ENCODE peak calls at places on chromosome 1, in ten cellular contexts. L is uterus, R is IMR-90, E is AG04449, O is fibroblast of mammary gland, B is Peyer's patch, D is cardiac muscle cell, I is coronary artery, S is body of pancreas, V is GM23338. H is an unnamed sample.

GRCh38 chr1:194723067-194723466 is 1536.7 kb upstream of the B3GALT2 start:
- DNase-seq in L (no peak), R (peak), E (no peak), O (no peak), B (no peak), D (no peak), I (no peak), S (no peak), V (no peak), H (no peak)

GRCh38 chr1:242477944-242478343 is 46.6 kb downstream of the PLD5 start:
- DNase-seq in L (no peak), R (no peak), E (no peak), O (no peak), B (no peak), D (peak), I (no peak), S (no peak), V (no peak), H (no peak)

GRCh38 chr1:175839678-175840669 is 96.6 kb upstream of the TNR start:
- DNase-seq in L (no peak), R (no peak), E (no peak), O (no peak), B (no peak), D (no peak), I (no peak), S (no peak), V (no peak), H (no peak)

GRCh38 chr1:245448858-245449534 is 294.2 kb downstream of the KIF26B start:
- DNase-seq in L (no peak), R (peak), E (no peak), O (peak), B (no peak), D (no peak), I (no peak), S (no peak), V (no peak), H (no peak)

GRCh38 chr1:43530483-43531452 is at the start of gene PTPRF:
- DNase-seq in L (peak), R (peak), E (no peak), O (peak), B (no peak), D (peak), I (no peak), S (peak), V (peak), H (no peak)

GRCh38 chr1:114015075-114015474 is 35.8 kb downstream of the OLFML3 start:
- DNase-seq in L (no peak), R (no peak), E (no peak), O (peak), B (no peak), D (no peak), I (no peak), S (no peak), V (no peak), H (no peak)

GRCh38 chr1:162300057-162300917 is 76.4 kb downstream of the SPATA46 start:
- DNase-seq in L (no peak), R (no peak), E (no peak), O (no peak), B (no peak), D (no peak), I (no peak), S (no peak), V (peak), H (no peak)

GRCh38 chr1:150213170-150214098 is 22.5 kb downstream of the ANP32E start:
- DNase-seq in L (peak), R (peak), E (no peak), O (peak), B (peak), D (peak), I (peak), S (peak), V (peak), H (peak)

GRCh38 chr1:195745170-195746009 is 862.9 kb downstream of the KCNT2 start:
- DNase-seq in L (no peak), R (peak), E (no peak), O (no peak), B (no peak), D (no peak), I (no peak), S (no peak), V (no peak), H (no peak)

GRCh38 chr1:210800301-210800700 is 333.6 kb downstream of the KCNH1 start:
- DNase-seq in L (no peak), R (no peak), E (no peak), O (no peak), B (no peak), D (no peak), I (no peak), S (no peak), V (no peak), H (no peak)

GRCh38 chr1:2802421-2802961 is 998 bp upstream of the TTC34 start:
- DNase-seq in L (no peak), R (no peak), E (no peak), O (no peak), B (no peak), D (no peak), I (no peak), S (no peak), V (no peak), H (no peak)

GRCh38 chr1:230423936-230424335 is 2.2 kb downstream of the PGBD5 start:
- DNase-seq in L (no peak), R (no peak), E (no peak), O (no peak), B (no peak), D (no peak), I (no peak), S (no peak), V (no peak), H (no peak)

GRCh38 chr1:109850827-109851226 is 59.8 kb upstream of the CSF1 start:
- DNase-seq in L (no peak), R (peak), E (no peak), O (peak), B (no peak), D (no peak), I (no peak), S (no peak), V (no peak), H (no peak)

GRCh38 chr1:240619901-240620621 is 8.1 kb upstream of the GREM2 start:
- DNase-seq in L (no peak), R (no peak), E (no peak), O (no peak), B (no peak), D (no peak), I (no peak), S (no peak), V (no peak), H (no peak)

DNA sequence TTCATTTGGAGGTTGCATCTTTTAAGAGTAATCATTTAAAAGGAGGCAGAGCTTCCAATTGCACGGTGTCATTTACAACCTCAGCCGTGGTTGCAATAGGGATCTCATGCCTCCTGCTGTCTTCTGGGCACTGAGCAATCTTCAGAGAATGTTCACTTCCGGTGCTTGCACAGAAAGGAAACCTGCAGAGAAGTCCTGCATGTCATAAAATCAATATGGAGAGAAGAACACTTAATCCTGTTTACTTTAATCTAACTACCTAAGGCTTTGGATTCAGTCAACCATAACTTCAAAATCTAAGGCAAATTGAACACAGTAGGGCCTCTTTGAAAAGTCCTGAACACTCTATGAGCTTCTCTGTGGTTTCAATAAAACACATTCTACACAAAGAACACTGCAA is 11.3 kb upstream of the MAP10 start:
- DNase-seq in L (no peak), R (peak), E (peak), O (peak), B (no peak), D (no peak), I (no peak), S (peak), V (no peak), H (no peak)
- TF ChIP-seq CTCF in L (no peak), R (peak), E (peak), O (peak), B (peak), D (no peak), I (no peak), S (peak), V (peak), H (no peak)

GRCh38 chr1:55172272-55172671 is 42.9 kb downstream of the USP24 start:
- DNase-seq in L (no peak), R (no peak), E (no peak), O (no peak), B (no peak), D (peak), I (no peak), S (no peak), V (peak), H (no peak)
- H3K4me3 ChIP-seq in L (no peak), R (no peak), E (no peak), O (no peak), B (no peak), D (no peak), I (no peak), S (no peak), V (no peak), H (no peak)

GRCh38 chr1:115643219-115643618 is 1.4 kb downstream of the VANGL1 start:
- DNase-seq in L (no peak), R (no peak), E (no peak), O (no peak), B (no peak), D (no peak), I (no peak), S (no peak), V (no peak), H (no peak)

GRCh38 chr1:115643636-115644035 is 1.9 kb downstream of the VANGL1 start:
- DNase-seq in L (no peak), R (no peak), E (no peak), O (no peak), B (no peak), D (no peak), I (no peak), S (no peak), V (no peak), H (no peak)

GRCh38 chr1:115641762-115642167 is at the start of gene VANGL1:
- DNase-seq in L (peak), R (peak), E (no peak), O (peak), B (no peak), D (peak), I (peak), S (peak), V (peak), H (peak)

GRCh38 chr1:115644109-115644508 is 2.3 kb downstream of the VANGL1 start:
- DNase-seq in L (no peak), R (no peak), E (no peak), O (no peak), B (no peak), D (no peak), I (no peak), S (no peak), V (no peak), H (no peak)

GRCh38 chr1:115642168-115643072 is 650 bp downstream of the VANGL1 start:
- DNase-seq in L (peak), R (peak), E (no peak), O (peak), B (no peak), D (peak), I (peak), S (peak), V (peak), H (peak)
- TF ChIP-seq CTCF in L (no peak), R (peak), E (no peak), O (no peak), B (no peak), D (peak), I (no peak), S (peak), V (peak), H (no peak)

GRCh38 chr1:248871837-248872401 is 13.0 kb upstream of the ZNF692 start:
- DNase-seq in L (no peak), R (no peak), E (no peak), O (no peak), B (no peak), D (no peak), I (no peak), S (no peak), V (peak), H (no peak)
- H3K4me3 ChIP-seq in L (no peak), R (peak), E (peak), O (no peak), B (no peak), D (peak), I (no peak), S (no peak), V (peak), H (no peak)

DNA sequence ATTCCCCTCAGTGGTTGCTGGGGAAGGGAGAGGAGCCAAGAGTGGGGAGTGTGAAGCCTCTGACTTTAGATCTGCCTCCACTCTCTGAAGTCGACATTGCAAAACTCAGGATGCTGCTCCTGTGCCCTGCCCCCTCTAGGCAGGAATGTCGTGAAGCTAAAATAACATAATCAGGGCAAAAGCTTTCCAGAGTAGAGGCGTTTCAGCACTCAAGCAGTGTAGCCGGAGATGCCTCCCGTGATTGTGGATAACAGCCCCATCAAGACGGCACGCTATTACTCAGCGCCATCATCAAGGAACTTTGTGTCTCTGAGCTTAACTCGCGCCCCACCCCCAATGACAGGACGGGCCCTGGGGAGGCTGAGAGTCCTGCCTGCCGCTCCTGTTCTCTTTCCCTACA is 60.0 kb downstream of the FBXO2 start:
- DNase-seq in L (no peak), R (peak), E (no peak), O (peak), B (no peak), D (peak), I (no peak), S (no peak), V (peak), H (no peak)
- TF ChIP-seq CTCF in L (no peak), R (peak), E (no peak), O (no peak), B (no peak), D (peak), I (no peak), S (no peak), V (peak), H (no peak)

DNA sequence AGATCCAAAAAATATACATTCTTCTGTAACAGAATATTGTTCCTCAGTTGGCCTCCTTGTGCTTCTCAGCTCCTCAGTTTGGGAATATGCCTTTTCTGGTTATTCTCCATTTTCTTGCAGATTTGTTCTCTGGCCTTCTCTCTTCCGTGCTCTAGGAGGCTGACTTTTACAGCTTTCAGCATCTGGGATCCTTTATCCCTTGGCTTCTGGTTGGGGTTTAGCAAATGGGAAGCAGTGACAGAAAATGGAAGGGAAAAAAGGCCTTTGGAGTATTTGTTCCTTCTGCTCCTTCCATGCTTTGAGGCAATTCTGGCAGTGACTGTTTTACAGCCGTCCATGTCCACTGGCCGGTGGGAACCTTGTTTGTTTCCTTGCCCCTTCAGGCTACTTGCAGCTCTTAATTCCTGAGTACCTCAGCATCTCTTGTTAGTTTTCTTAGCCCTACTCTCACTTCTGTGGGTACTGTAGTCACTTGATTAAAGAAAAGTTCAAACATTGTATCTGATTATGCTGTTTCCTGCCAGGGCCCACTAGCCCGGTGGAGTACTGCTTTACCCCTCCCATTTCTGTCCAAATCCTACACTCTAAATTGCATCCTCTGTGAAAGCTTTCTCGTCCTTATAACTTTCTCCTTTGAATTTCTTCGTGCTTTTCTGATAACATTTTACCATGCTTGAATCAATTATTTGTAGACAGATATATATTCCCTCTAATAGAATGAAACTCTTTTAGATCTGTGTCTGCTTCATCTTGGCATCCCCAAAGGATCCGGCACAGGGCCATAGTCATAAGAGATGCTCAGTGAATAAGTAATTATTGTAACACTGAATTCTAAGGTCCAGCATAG is 118.2 kb downstream of the OSBPL9 start:
- DNase-seq in L (no peak), R (no peak), E (no peak), O (peak), B (no peak), D (no peak), I (no peak), S (no peak), V (no peak), H (no peak)
- H3K4me3 ChIP-seq in L (no peak), R (no peak), E (no peak), O (no peak), B (no peak), D (no peak), I (no peak), S (no peak), V (no peak), H (no peak)

GRCh38 chr1:39508266-39508665 is 16.8 kb downstream of the BMP8A start:
- DNase-seq in L (no peak), R (no peak), E (no peak), O (no peak), B (no peak), D (no peak), I (no peak), S (no peak), V (no peak), H (no peak)

GRCh38 chr1:39509360-39510009 is 18.0 kb downstream of the BMP8A start:
- DNase-seq in L (peak), R (peak), E (no peak), O (peak), B (peak), D (no peak), I (no peak), S (no peak), V (peak), H (no peak)

GRCh38 chr1:39508857-39509305 is 17.4 kb downstream of the BMP8A start:
- DNase-seq in L (no peak), R (no peak), E (no peak), O (peak), B (no peak), D (no peak), I (no peak), S (no peak), V (no peak), H (no peak)

GRCh38 chr1:39505289-39505688 is 13.9 kb downstream of the BMP8A start:
- DNase-seq in L (no peak), R (no peak), E (no peak), O (no peak), B (no peak), D (no peak), I (no peak), S (no peak), V (no peak), H (no peak)

DNA sequence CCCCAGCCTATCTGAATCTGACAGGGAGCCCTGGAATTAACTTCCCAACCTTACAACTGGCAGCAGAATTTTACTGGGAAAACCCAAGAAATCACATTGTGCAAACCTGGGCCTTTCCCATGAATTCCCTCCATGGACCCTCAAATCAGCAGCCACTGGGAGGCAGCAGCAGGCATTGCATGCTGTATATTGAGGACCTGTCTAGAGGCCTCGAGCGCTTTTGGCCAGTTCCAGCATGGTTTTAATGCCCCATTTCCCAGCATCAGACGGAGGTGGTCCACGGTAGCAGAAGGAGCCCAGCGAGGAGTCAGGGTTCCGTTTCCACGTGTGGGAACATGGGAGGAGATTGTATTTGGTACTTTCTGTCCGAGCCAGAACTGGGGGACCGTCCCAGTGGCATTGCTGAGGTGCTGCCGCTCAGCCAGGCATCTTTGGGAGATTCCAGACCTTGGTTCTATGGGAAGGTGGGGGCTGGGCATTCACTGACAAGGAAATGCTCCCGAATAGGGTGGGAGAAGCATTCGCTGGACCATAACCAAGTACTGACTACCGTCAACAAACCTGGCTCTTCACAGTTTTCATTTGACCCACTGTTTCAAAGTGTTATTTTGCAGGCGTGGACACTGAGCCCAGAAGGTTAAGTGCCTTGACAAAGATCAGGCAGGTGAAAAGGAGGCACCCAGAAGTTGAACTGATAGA is 15.9 kb downstream of the BMP8A start:
- DNase-seq in L (no peak), R (no peak), E (no peak), O (no peak), B (no peak), D (peak), I (no peak), S (no peak), V (peak), H (no peak)
- TF ChIP-seq CTCF in L (peak), R (peak), E (peak), O (peak), B (peak), D (peak), I (no peak), S (no peak), V (peak), H (no peak)

GRCh38 chr1:111404588-111404987 is 22.9 kb downstream of the OVGP1 start:
- DNase-seq in L (no peak), R (no peak), E (no peak), O (no peak), B (peak), D (no peak), I (no peak), S (no peak), V (no peak), H (no peak)

GRCh38 chr1:111402083-111402482 is 25.5 kb downstream of the OVGP1 start:
- DNase-seq in L (no peak), R (no peak), E (no peak), O (no peak), B (no peak), D (no peak), I (no peak), S (no peak), V (no peak), H (no peak)

DNA sequence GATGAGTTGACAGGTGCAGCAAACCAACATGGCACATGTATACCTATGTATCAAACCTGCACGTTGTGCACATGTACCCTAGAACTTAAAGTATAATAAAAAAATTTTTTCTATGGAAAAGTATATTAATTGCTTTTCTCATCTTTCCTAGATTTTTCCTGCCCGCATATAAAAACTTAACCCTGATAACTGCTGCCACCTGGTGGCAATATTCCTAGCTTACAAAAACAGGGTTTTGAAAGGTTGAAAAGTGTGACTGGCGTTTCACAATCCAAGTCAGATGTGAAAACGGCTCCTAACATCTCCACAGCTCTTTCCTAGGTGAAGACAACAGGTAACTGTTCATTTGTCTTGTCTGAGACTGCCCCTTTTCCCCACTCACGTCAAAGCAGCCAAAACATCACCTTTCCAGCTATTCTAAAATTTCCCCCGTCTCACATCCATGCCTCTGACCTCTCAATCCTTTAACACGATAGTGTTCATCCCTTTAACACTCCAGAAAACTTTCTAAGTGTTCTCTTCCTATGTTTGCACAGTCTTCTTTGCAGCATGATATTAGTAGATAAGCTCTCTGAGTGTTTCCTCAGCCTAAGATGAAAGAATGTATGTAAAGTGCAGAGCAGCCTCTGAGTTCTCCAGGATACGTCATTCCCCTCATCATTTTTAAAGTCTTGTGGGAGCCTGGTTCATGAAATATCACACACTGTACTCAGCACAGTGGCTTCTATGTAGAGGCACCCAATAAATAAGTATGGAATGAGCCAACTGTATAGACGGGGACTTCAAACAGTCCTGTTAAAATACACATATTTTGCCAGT is 27.5 kb downstream of the OVGP1 start:
- DNase-seq in L (peak), R (peak), E (no peak), O (peak), B (peak), D (peak), I (no peak), S (peak), V (peak), H (peak)
- H3K4me3 ChIP-seq in L (no peak), R (no peak), E (no peak), O (no peak), B (no peak), D (no peak), I (no peak), S (no peak), V (no peak), H (no peak)